ENCODE peak calls at places on chromosomes 1 and 21, in nine cellular contexts. One of them, this sample, is unnamed.

GRCh38 chr1:162984699-162985098 is 84.5 kb upstream of the RGS4 start:
- DNase-seq in HFF-Myc: no peak
- DNase-seq in fibroblast of mammary gland: peak; percentile 47
- DNase-seq in upper lobe of right lung: no peak
- DNase-seq in Peyer's patch: no peak
- DNase-seq in right lobe of liver: no peak
- DNase-seq in A549: no peak
- DNase-seq in AG04449: no peak
- DNase-seq in brain microvascular endothelial cell: peak; percentile 89
- DNase-seq in this sample: no peak

GRCh38 chr1:43980255-43981134 is 1.5 kb downstream of the B4GALT2 start:
- DNase-seq in AG04449: no peak
- DNase-seq in HFF-Myc: no peak
- DNase-seq in upper lobe of right lung: no peak
- DNase-seq in Peyer's patch: no peak
- DNase-seq in A549: no peak
- DNase-seq in brain microvascular endothelial cell: no peak
- DNase-seq in right lobe of liver: no peak
- DNase-seq in fibroblast of mammary gland: peak; percentile 58
- DNase-seq in this sample: no peak

GRCh38 chr1:164361927-164362326 is 197.1 kb upstream of the PBX1 start:
- DNase-seq in brain microvascular endothelial cell: no peak
- DNase-seq in Peyer's patch: no peak
- DNase-seq in A549: no peak
- DNase-seq in upper lobe of right lung: no peak
- DNase-seq in right lobe of liver: no peak
- DNase-seq in HFF-Myc: no peak
- DNase-seq in AG04449: no peak
- DNase-seq in fibroblast of mammary gland: no peak
- DNase-seq in this sample: no peak

GRCh38 chr1:85334962-85335361 is 58.5 kb upstream of the BCL10 start:
- DNase-seq in A549: no peak
- DNase-seq in HFF-Myc: no peak
- DNase-seq in fibroblast of mammary gland: peak; percentile 49
- DNase-seq in brain microvascular endothelial cell: no peak
- DNase-seq in Peyer's patch: no peak
- DNase-seq in upper lobe of right lung: no peak
- DNase-seq in right lobe of liver: no peak
- DNase-seq in AG04449: no peak
- DNase-seq in this sample: no peak

GRCh38 chr1:222641269-222641948 is 23.5 kb downstream of the MIA3 start:
- DNase-seq in upper lobe of right lung: no peak
- DNase-seq in HFF-Myc: no peak
- DNase-seq in AG04449: no peak
- DNase-seq in right lobe of liver: no peak
- DNase-seq in brain microvascular endothelial cell: no peak
- DNase-seq in Peyer's patch: no peak
- DNase-seq in A549: no peak
- DNase-seq in fibroblast of mammary gland: no peak
- DNase-seq in this sample: no peak

GRCh38 chr1:207861442-207862177 is 49.3 kb downstream of the CD34 start:
- DNase-seq in right lobe of liver: no peak
- DNase-seq in upper lobe of right lung: no peak
- DNase-seq in AG04449: no peak
- DNase-seq in brain microvascular endothelial cell: no peak
- DNase-seq in A549: no peak
- DNase-seq in fibroblast of mammary gland: no peak
- DNase-seq in HFF-Myc: no peak
- DNase-seq in Peyer's patch: peak; percentile 67
- DNase-seq in this sample: no peak

GRCh38 chr1:55314740-55315139 is 99.6 kb upstream of the USP24 start:
- DNase-seq in Peyer's patch: no peak
- DNase-seq in brain microvascular endothelial cell: no peak
- DNase-seq in HFF-Myc: no peak
- DNase-seq in A549: no peak
- DNase-seq in upper lobe of right lung: no peak
- DNase-seq in right lobe of liver: no peak
- DNase-seq in fibroblast of mammary gland: no peak
- DNase-seq in AG04449: no peak
- DNase-seq in this sample: no peak

GRCh38 chr1:3566004-3566885 is 45.1 kb downstream of the MEGF6 start:
- DNase-seq in brain microvascular endothelial cell: no peak
- DNase-seq in right lobe of liver: no peak
- DNase-seq in A549: no peak
- DNase-seq in HFF-Myc: no peak
- DNase-seq in Peyer's patch: no peak
- DNase-seq in AG04449: no peak
- DNase-seq in upper lobe of right lung: no peak
- DNase-seq in fibroblast of mammary gland: no peak
- DNase-seq in this sample: no peak

GRCh38 chr1:244163131-244163530 is 112.0 kb downstream of the ZBTB18 start:
- DNase-seq in right lobe of liver: no peak
- DNase-seq in upper lobe of right lung: no peak
- DNase-seq in Peyer's patch: no peak
- DNase-seq in HFF-Myc: no peak
- DNase-seq in A549: peak; percentile 33
- DNase-seq in brain microvascular endothelial cell: peak; percentile 13
- DNase-seq in AG04449: no peak
- DNase-seq in fibroblast of mammary gland: peak; percentile 40
- DNase-seq in this sample: no peak

DNA sequence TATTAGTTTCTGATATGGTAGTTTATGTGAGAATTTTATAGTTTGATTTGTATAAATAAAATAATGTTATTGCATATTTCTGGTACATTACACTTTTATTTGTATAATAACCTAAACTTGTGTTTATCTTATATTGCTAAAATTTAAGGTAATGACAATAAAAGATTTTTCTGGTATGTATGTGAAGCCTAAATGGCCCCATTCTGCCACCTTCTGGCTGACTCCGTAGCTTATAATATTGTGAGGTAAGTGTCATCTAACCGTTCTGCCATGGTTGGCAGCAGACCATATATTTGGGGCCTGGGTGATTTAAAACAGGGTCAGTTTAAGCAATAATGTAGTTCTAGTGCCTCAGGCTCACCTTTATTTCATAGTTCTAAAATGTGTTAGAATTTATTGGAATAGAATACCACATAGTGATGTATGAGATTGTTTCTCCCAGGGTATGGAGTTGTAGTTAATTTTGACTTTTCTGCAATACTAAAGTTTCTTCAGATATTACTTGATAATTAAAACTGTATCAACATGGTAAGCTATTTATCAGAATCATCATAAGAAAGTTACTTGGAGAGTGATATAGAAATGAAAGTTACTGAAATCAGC is 21.2 kb upstream of the PRKACB start:
- DNase-seq in A549: peak; percentile 46
- DNase-seq in HFF-Myc: peak; percentile 16
- DNase-seq in upper lobe of right lung: no peak
- DNase-seq in Peyer's patch: peak; percentile 74
- DNase-seq in AG04449: no peak
- DNase-seq in right lobe of liver: peak; percentile 25
- DNase-seq in brain microvascular endothelial cell: peak; percentile 74
- DNase-seq in fibroblast of mammary gland: peak; percentile 67
- DNase-seq in this sample: no peak
- TF ChIP-seq CTCF in A549: peak; percentile 78
- TF ChIP-seq CTCF in HFF-Myc: peak; percentile 68
- TF ChIP-seq CTCF in upper lobe of right lung: peak; percentile 65
- TF ChIP-seq CTCF in Peyer's patch: peak; percentile 67
- TF ChIP-seq CTCF in AG04449: peak; percentile 58
- TF ChIP-seq CTCF in right lobe of liver: peak; percentile 78
- TF ChIP-seq CTCF in brain microvascular endothelial cell: peak; percentile 80
- TF ChIP-seq CTCF in fibroblast of mammary gland: peak; percentile 80
- TF ChIP-seq CTCF in this sample: peak; percentile 73

DNA sequence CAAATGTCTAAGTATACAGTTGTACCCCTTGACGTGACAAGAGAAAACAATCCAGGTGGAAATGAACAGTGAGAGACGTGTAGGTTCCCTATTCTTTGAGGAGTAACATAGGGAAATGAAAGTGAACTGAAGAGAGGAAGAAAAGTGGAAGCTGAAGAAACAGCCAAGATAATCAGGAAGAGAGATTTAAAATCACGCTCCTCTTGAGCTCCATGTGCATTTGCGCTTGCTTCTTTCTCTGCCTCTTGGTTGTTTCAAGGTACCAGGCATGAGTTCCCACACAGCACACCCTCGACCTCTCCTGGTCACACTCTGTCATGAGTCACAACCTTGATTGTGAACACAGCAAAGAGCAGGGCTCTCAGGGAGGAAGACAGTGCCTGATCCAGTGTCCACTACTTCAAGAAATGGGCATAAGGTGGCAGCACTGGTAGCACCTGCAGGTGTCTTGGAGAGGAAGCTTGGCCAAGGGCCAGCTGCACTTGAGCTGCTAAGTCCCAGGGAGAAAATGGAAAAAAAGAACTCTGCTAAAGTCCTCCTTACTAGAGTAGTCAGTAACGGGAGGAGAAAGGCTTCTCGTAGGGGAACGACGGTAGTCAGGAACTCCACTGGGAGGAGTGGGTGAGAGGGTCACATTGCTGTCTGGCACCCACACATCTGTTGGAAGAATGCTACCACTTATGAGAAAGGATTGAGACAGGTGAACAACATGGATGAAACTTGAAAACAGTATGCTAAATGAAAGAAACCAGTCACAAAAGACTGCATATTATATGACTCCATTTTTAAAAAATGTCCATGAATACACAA is 18.3 kb upstream of the ARID1A start:
- DNase-seq in Peyer's patch: peak; percentile 94
- DNase-seq in A549: peak; percentile 92
- DNase-seq in brain microvascular endothelial cell: peak; percentile 34
- DNase-seq in upper lobe of right lung: peak; percentile 93
- DNase-seq in fibroblast of mammary gland: peak; percentile 75
- DNase-seq in AG04449: no peak
- DNase-seq in right lobe of liver: peak; percentile 75
- DNase-seq in HFF-Myc: peak; percentile 64
- DNase-seq in this sample: no peak
- H3K4me3 ChIP-seq in Peyer's patch: no peak overlapping the region
- H3K4me3 ChIP-seq in A549: no peak overlapping the region
- H3K4me3 ChIP-seq in brain microvascular endothelial cell: no peak overlapping the region
- H3K4me3 ChIP-seq in upper lobe of right lung: peak overlapping the region; percentile 28
- H3K4me3 ChIP-seq in fibroblast of mammary gland: no peak overlapping the region
- H3K4me3 ChIP-seq in AG04449: no peak overlapping the region
- H3K4me3 ChIP-seq in right lobe of liver: no peak overlapping the region
- H3K4me3 ChIP-seq in HFF-Myc: no peak overlapping the region
- H3K4me3 ChIP-seq in this sample: no peak overlapping the region

DNA sequence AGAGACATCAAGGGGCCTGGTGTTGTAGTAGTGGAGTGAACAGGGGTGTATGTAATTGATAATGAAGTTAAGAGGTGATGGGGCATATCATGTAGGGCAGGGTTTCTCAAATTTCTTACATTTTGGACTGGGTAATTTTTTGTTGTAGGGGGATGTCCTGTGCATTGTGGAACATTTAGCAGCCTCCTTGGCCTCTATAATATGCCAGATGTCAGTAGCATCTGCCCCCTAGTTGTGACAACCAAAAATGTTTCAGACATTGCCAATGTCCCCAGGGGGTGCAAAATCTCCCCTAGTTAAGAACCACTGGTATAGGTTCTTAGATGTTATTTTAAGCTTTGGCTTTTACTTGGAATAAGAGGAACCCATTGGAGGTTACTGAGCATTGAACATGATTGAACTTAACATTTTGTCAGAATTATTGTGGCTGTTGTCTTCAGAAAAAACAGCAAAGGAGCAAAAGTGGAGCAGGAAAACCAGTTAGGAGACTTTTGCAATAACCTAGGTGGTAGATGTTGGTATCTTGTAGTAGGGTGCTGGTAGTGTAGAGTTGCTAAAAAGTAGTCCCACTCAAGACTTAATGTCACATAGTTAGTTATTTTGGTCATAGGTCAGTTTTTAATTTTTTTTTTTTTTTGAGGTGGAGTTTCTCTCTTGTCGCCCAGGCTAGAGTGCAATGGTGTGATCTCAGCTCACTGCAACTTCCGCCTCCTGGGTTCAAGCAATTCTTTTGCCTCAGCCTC is 6.2 kb downstream of the ZNF326 start:
- DNase-seq in HFF-Myc: no peak
- DNase-seq in Peyer's patch: no peak
- DNase-seq in brain microvascular endothelial cell: no peak
- DNase-seq in right lobe of liver: no peak
- DNase-seq in fibroblast of mammary gland: no peak
- DNase-seq in A549: peak; percentile 17
- DNase-seq in AG04449: no peak
- DNase-seq in upper lobe of right lung: no peak
- DNase-seq in this sample: no peak
- TF ChIP-seq CTCF in HFF-Myc: no peak
- TF ChIP-seq CTCF in Peyer's patch: peak; percentile 14
- TF ChIP-seq CTCF in brain microvascular endothelial cell: no peak
- TF ChIP-seq CTCF in right lobe of liver: no peak
- TF ChIP-seq CTCF in fibroblast of mammary gland: no peak
- TF ChIP-seq CTCF in A549: no peak
- TF ChIP-seq CTCF in AG04449: no peak
- TF ChIP-seq CTCF in upper lobe of right lung: no peak
- TF ChIP-seq CTCF in this sample: no peak

GRCh38 chr21:44858791-44859190 is 14.7 kb downstream of the PTTG1IP start:
- DNase-seq in HFF-Myc: no peak
- DNase-seq in upper lobe of right lung: peak; percentile 57
- DNase-seq in AG04449: no peak
- DNase-seq in fibroblast of mammary gland: no peak
- DNase-seq in right lobe of liver: peak; percentile 3
- DNase-seq in brain microvascular endothelial cell: no peak
- DNase-seq in Peyer's patch: no peak
- DNase-seq in A549: no peak
- DNase-seq in this sample: no peak
- H3K4me3 ChIP-seq in HFF-Myc: no peak overlapping the region
- H3K4me3 ChIP-seq in upper lobe of right lung: no peak overlapping the region
- H3K4me3 ChIP-seq in AG04449: no peak overlapping the region
- H3K4me3 ChIP-seq in fibroblast of mammary gland: no peak overlapping the region
- H3K4me3 ChIP-seq in right lobe of liver: no peak overlapping the region
- H3K4me3 ChIP-seq in brain microvascular endothelial cell: no peak overlapping the region
- H3K4me3 ChIP-seq in Peyer's patch: no peak overlapping the region
- H3K4me3 ChIP-seq in A549: no peak overlapping the region
- H3K4me3 ChIP-seq in this sample: no peak overlapping the region

GRCh38 chr1:20380616-20381035 is 90.0 kb downstream of the VWA5B1 start:
- DNase-seq in fibroblast of mammary gland: peak; percentile 96
- DNase-seq in HFF-Myc: peak; percentile 48
- DNase-seq in A549: peak; percentile 36
- DNase-seq in right lobe of liver: no peak
- DNase-seq in Peyer's patch: no peak
- DNase-seq in AG04449: peak; percentile 64
- DNase-seq in brain microvascular endothelial cell: peak; percentile 24
- DNase-seq in upper lobe of right lung: no peak
- DNase-seq in this sample: peak; percentile 73

GRCh38 chr1:20380175-20380574 is 89.5 kb downstream of the VWA5B1 start:
- DNase-seq in HFF-Myc: no peak
- DNase-seq in right lobe of liver: no peak
- DNase-seq in Peyer's patch: no peak
- DNase-seq in upper lobe of right lung: no peak
- DNase-seq in fibroblast of mammary gland: no peak
- DNase-seq in A549: no peak
- DNase-seq in AG04449: no peak
- DNase-seq in brain microvascular endothelial cell: no peak
- DNase-seq in this sample: no peak

GRCh38 chr1:20383631-20384030 is 93.0 kb downstream of the VWA5B1 start:
- DNase-seq in HFF-Myc: no peak
- DNase-seq in brain microvascular endothelial cell: no peak
- DNase-seq in fibroblast of mammary gland: no peak
- DNase-seq in Peyer's patch: no peak
- DNase-seq in upper lobe of right lung: no peak
- DNase-seq in A549: no peak
- DNase-seq in AG04449: no peak
- DNase-seq in right lobe of liver: no peak
- DNase-seq in this sample: no peak

GRCh38 chr1:20381045-20381641 is 90.5 kb downstream of the VWA5B1 start:
- DNase-seq in right lobe of liver: no peak
- DNase-seq in brain microvascular endothelial cell: no peak
- DNase-seq in HFF-Myc: no peak
- DNase-seq in AG04449: no peak
- DNase-seq in fibroblast of mammary gland: peak; percentile 52
- DNase-seq in A549: no peak
- DNase-seq in Peyer's patch: no peak
- DNase-seq in upper lobe of right lung: no peak
- DNase-seq in this sample: no peak

GRCh38 chr1:20381961-20382360 is 91.3 kb downstream of the VWA5B1 start:
- DNase-seq in A549: no peak
- DNase-seq in Peyer's patch: no peak
- DNase-seq in upper lobe of right lung: no peak
- DNase-seq in fibroblast of mammary gland: no peak
- DNase-seq in brain microvascular endothelial cell: no peak
- DNase-seq in right lobe of liver: no peak
- DNase-seq in AG04449: no peak
- DNase-seq in HFF-Myc: no peak
- DNase-seq in this sample: no peak
- TF ChIP-seq CTCF in A549: no peak
- TF ChIP-seq CTCF in Peyer's patch: no peak
- TF ChIP-seq CTCF in upper lobe of right lung: no peak
- TF ChIP-seq CTCF in fibroblast of mammary gland: no peak
- TF ChIP-seq CTCF in brain microvascular endothelial cell: no peak
- TF ChIP-seq CTCF in right lobe of liver: no peak
- TF ChIP-seq CTCF in AG04449: no peak
- TF ChIP-seq CTCF in HFF-Myc: no peak
- TF ChIP-seq CTCF in this sample: no peak